ENCODE peak calls at places on chromosomes 11 and 22, in five cellular contexts. One of them, this sample, is unnamed.

GRCh38 chr11:120151536-120151935 is 13.6 kb upstream of the TRIM29 start:
- DNase-seq in AG09309: no peak
- DNase-seq in choroid plexus epithelial cell: no peak
- DNase-seq in osteocyte: no peak
- DNase-seq in fibroblast of lung: peak; percentile 90
- DNase-seq in this sample: no peak

GRCh38 chr11:17277024-17277584 is 565 bp downstream of the NUCB2 start:
- DNase-seq in choroid plexus epithelial cell: peak; percentile 59
- DNase-seq in AG09309: no peak
- DNase-seq in osteocyte: no peak
- DNase-seq in fibroblast of lung: peak; percentile 65
- DNase-seq in this sample: no peak

GRCh38 chr11:132101861-132102260 is 731.4 kb downstream of the NTM start:
- DNase-seq in choroid plexus epithelial cell: peak; percentile 45
- DNase-seq in osteocyte: no peak
- DNase-seq in AG09309: no peak
- DNase-seq in fibroblast of lung: peak; percentile 81
- DNase-seq in this sample: no peak

GRCh38 chr11:57568330-57568766 is 876 bp upstream of the UBE2L6 start:
- DNase-seq in choroid plexus epithelial cell: peak; percentile 82
- DNase-seq in osteocyte: no peak
- DNase-seq in fibroblast of lung: peak; percentile 51
- DNase-seq in AG09309: peak; percentile 14
- DNase-seq in this sample: peak; percentile 91

GRCh38 chr22:21775061-21775460 is 39.5 kb upstream of the YPEL1 start:
- DNase-seq in osteocyte: no peak
- DNase-seq in AG09309: no peak
- DNase-seq in fibroblast of lung: peak; percentile 93
- DNase-seq in choroid plexus epithelial cell: no peak
- DNase-seq in this sample: no peak

GRCh38 chr22:29499852-29500251 is 19.8 kb downstream of the NEFH start:
- DNase-seq in choroid plexus epithelial cell: no peak
- DNase-seq in osteocyte: no peak
- DNase-seq in fibroblast of lung: no peak
- DNase-seq in AG09309: no peak
- DNase-seq in this sample: no peak

GRCh38 chr11:12410006-12410728 is 32.8 kb downstream of the PARVA start:
- DNase-seq in choroid plexus epithelial cell: peak; percentile 60
- DNase-seq in AG09309: no peak
- DNase-seq in osteocyte: no peak
- DNase-seq in fibroblast of lung: peak; percentile 68
- DNase-seq in this sample: no peak

GRCh38 chr11:62555464-62556092 is 9.0 kb upstream of the AHNAK start:
- DNase-seq in AG09309: no peak
- DNase-seq in choroid plexus epithelial cell: peak; percentile 69
- DNase-seq in osteocyte: no peak
- DNase-seq in fibroblast of lung: peak; percentile 48
- DNase-seq in this sample: no peak

GRCh38 chr11:13216019-13217006 is 61.3 kb upstream of the BMAL1 start:
- DNase-seq in AG09309: peak; percentile 90
- DNase-seq in fibroblast of lung: peak; percentile 99
- DNase-seq in osteocyte: peak; percentile 92
- DNase-seq in choroid plexus epithelial cell: peak; percentile 82
- DNase-seq in this sample: no peak

GRCh38 chr11:8577791-8578581 is 16.0 kb downstream of the STK33 start:
- DNase-seq in fibroblast of lung: peak; percentile 29
- DNase-seq in choroid plexus epithelial cell: peak; percentile 25
- DNase-seq in AG09309: no peak
- DNase-seq in osteocyte: no peak
- DNase-seq in this sample: no peak

DNA sequence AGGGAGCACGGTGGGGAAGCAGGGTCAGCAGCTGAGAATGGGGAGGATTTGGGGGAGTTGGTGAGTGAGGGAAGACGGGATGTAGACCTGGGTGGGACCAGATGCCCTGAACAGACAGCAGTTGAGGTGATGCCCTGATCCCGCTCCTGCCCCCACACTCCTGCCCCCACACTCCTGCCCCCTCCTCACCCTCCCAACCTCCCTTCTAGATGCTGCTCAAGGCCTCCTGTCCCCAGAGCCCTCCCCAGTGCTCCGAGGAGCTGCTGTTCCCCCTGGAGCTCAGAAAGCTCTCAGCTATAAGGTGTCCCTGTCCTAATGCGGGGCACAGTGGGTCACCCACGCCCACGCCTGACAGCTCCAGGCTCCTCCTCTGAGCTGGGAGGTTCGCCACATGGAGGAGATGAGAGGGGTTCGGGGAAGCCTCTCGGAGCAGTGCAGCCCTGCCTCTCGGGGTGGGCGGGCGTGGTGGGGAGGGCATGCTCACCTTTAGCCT is 25.1 kb upstream of the TTLL12 start:
- DNase-seq in fibroblast of lung: no peak
- DNase-seq in choroid plexus epithelial cell: no peak
- DNase-seq in AG09309: no peak
- DNase-seq in osteocyte: no peak
- DNase-seq in this sample: no peak
- TF ChIP-seq CTCF in fibroblast of lung: no peak
- TF ChIP-seq CTCF in choroid plexus epithelial cell: no peak
- TF ChIP-seq CTCF in AG09309: no peak
- TF ChIP-seq CTCF in osteocyte: no peak
- TF ChIP-seq CTCF in this sample: no peak

DNA sequence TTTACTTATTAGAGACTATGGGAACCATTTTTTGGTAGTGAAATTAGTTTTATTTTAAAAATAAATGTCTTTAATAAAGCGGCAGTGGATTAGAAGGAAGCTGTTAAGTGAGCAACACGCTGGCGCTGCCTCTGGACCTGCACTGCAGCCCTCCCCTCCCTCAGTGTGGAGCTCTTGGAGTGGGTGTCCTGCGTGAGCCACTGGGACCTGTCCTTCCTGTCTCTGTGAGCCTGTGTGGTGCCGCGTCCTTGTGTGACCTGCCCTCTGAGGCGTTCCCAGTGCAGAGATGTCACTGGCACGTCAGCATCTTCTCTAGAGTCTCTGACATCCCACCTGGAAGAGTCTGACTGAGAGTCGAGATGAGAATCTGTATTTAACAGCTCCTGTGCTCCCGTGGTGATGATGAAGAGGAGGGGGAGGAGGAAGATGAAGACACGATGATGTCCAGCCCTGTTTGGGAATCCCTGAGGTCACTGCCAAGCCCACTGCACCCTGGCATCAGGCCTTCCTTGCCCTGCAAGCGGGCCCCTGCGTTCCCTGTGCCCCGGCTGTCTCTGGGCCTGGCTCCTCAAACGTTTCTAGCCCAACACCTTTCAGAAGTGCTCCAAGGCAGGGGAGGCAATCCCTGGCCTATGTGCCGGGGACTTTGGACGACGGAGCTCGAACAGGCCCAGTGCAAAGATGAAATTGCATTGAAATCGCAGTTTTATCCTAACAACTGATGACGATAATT is 271.8 kb downstream of the TBC1D22A start:
- DNase-seq in osteocyte: no peak
- DNase-seq in fibroblast of lung: no peak
- DNase-seq in AG09309: no peak
- DNase-seq in choroid plexus epithelial cell: no peak
- DNase-seq in this sample: no peak
- TF ChIP-seq CTCF in osteocyte: no peak
- TF ChIP-seq CTCF in fibroblast of lung: no peak
- TF ChIP-seq CTCF in AG09309: no peak
- TF ChIP-seq CTCF in choroid plexus epithelial cell: no peak
- TF ChIP-seq CTCF in this sample: no peak

GRCh38 chr11:111779118-111779517 is 12.9 kb upstream of the PPP2R1B start:
- DNase-seq in AG09309: no peak
- DNase-seq in fibroblast of lung: no peak
- DNase-seq in choroid plexus epithelial cell: no peak
- DNase-seq in osteocyte: no peak
- DNase-seq in this sample: no peak

GRCh38 chr11:111775024-111775710 is 9.0 kb upstream of the PPP2R1B start:
- DNase-seq in osteocyte: no peak
- DNase-seq in fibroblast of lung: peak; percentile 19
- DNase-seq in AG09309: no peak
- DNase-seq in choroid plexus epithelial cell: peak; percentile 50
- DNase-seq in this sample: no peak

GRCh38 chr11:111776398-111777093 is 10.4 kb upstream of the PPP2R1B start:
- DNase-seq in osteocyte: no peak
- DNase-seq in choroid plexus epithelial cell: no peak
- DNase-seq in fibroblast of lung: no peak
- DNase-seq in AG09309: no peak
- DNase-seq in this sample: no peak

GRCh38 chr11:111778047-111778558 is 11.9 kb upstream of the PPP2R1B start:
- DNase-seq in fibroblast of lung: no peak
- DNase-seq in osteocyte: no peak
- DNase-seq in AG09309: no peak
- DNase-seq in choroid plexus epithelial cell: no peak
- DNase-seq in this sample: no peak

GRCh38 chr11:111777094-111778046 is 11.2 kb upstream of the PPP2R1B start:
- DNase-seq in choroid plexus epithelial cell: peak; percentile 93
- DNase-seq in AG09309: peak; percentile 64
- DNase-seq in fibroblast of lung: peak; percentile 67
- DNase-seq in osteocyte: no peak
- DNase-seq in this sample: no peak
- TF ChIP-seq CTCF in choroid plexus epithelial cell: peak; percentile 83
- TF ChIP-seq CTCF in AG09309: peak; percentile 74
- TF ChIP-seq CTCF in fibroblast of lung: peak; percentile 76
- TF ChIP-seq CTCF in osteocyte: peak; percentile 82
- TF ChIP-seq CTCF in this sample: peak; percentile 90

GRCh38 chr11:86784247-86784681 is 16.1 kb upstream of the PRSS23 start:
- DNase-seq in choroid plexus epithelial cell: peak; percentile 28
- DNase-seq in osteocyte: no peak
- DNase-seq in fibroblast of lung: no peak
- DNase-seq in AG09309: peak; percentile 31
- DNase-seq in this sample: no peak

GRCh38 chr11:86782781-86783180 is 17.6 kb upstream of the PRSS23 start:
- DNase-seq in osteocyte: no peak
- DNase-seq in fibroblast of lung: no peak
- DNase-seq in choroid plexus epithelial cell: no peak
- DNase-seq in AG09309: no peak
- DNase-seq in this sample: no peak

GRCh38 chr11:86785576-86785975 is 14.8 kb upstream of the PRSS23 start:
- DNase-seq in choroid plexus epithelial cell: no peak
- DNase-seq in AG09309: peak; percentile 47
- DNase-seq in osteocyte: no peak
- DNase-seq in fibroblast of lung: no peak
- DNase-seq in this sample: no peak

GRCh38 chr11:86787018-86787417 is 13.3 kb upstream of the PRSS23 start:
- DNase-seq in osteocyte: no peak
- DNase-seq in AG09309: no peak
- DNase-seq in choroid plexus epithelial cell: no peak
- DNase-seq in fibroblast of lung: no peak
- DNase-seq in this sample: no peak

DNA sequence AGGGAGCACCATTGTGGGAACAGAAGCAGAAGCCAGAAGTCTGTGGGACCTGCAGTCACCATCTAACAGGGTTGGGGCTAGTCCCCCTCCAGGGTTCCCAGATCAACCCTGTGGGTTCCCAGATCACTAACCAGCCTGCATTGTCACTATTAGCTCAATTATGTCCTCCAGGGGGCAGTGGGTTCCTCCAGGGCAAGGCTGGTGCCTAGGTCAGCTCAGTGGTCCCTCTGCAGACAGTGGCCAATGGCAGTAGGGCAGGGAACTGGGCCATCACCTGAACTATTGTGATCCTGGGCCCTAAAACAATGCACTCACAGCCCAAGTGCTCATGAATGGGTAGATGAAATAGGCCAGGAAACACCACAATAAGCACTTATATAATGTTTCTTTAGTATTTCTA is 18.8 kb upstream of the PRSS23 start:
- DNase-seq in AG09309: no peak
- DNase-seq in osteocyte: no peak
- DNase-seq in fibroblast of lung: no peak
- DNase-seq in choroid plexus epithelial cell: no peak
- DNase-seq in this sample: no peak
- TF ChIP-seq CTCF in AG09309: no peak
- TF ChIP-seq CTCF in osteocyte: no peak
- TF ChIP-seq CTCF in fibroblast of lung: no peak
- TF ChIP-seq CTCF in choroid plexus epithelial cell: no peak
- TF ChIP-seq CTCF in this sample: peak; percentile 21

DNA sequence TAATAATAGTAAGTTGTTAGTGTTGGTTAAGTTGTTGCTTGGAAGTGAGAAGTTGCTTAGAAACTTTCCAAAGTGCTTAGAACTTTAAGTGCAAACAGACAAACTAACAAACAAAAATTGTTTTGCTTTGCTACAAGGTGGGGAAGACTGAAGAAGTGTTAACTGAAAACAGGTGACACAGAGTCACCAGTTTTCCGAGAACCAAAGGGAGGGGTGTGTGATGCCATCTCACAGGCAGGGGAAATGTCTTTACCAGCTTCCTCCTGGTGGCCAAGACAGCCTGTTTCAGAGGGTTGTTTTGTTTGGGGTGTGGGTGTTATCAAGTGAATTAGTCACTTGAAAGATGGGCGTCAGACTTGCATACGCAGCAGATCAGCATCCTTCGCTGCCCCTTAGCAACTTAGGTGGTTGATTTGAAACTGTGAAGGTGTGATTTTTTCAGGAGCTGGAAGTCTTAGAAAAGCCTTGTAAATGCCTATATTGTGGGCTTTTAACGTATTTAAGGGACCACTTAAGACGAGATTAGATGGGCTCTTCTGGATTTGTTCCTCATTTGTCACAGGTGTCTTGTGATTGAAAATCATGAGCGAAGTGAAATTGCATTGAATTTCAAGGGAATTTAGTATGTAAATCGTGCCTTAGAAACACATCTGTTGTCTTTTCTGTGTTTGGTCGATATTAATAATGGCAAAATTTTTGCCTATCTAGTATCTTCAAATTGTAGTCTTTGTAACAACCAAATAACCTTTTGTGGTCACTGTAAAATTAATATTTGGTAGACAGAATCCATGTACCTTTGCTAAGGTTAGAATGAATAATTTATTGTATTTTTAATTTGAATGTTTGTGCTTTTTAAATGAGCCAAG is 2.7 kb downstream of the NEAT1 start:
- DNase-seq in osteocyte: peak; percentile 74
- DNase-seq in fibroblast of lung: peak; percentile 83
- DNase-seq in AG09309: peak; percentile 38
- DNase-seq in choroid plexus epithelial cell: peak; percentile 85
- DNase-seq in this sample: no peak
- TF ChIP-seq CTCF in osteocyte: peak; percentile 8
- TF ChIP-seq CTCF in fibroblast of lung: no peak
- TF ChIP-seq CTCF in AG09309: peak; percentile 18
- TF ChIP-seq CTCF in choroid plexus epithelial cell: no peak
- TF ChIP-seq CTCF in this sample: peak; percentile 54

DNA sequence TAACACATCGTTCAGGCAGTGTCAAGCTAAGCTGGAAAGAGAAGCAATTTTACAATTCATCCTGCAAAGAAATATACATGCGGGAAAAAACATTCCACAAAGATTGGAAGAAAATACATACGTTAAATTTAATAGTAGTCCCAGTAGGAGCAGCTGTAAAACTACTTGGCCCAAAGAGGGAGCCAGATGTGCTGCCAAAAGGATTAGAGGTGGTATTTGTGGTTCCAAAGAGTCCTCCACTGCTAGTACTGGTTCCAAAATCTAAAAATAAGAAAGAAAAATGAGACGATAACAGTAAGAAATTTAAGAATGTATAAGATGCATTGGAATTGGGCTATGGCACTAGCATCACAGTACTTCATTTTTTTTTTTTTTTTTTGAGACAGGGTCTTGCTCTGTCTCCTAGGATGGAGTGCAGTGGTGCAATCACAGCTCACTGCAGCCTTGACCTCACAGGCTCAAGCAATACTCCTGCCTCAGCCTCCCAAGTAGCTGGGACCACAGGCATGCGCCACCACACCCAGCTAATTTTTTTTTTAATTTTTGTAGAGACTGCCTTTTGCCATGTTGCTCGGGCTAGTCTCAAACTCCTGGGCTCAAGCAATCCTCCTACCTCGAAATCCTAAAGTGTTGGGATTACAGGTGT is 21.5 kb downstream of the NUP98 start:
- DNase-seq in AG09309: no peak
- DNase-seq in fibroblast of lung: no peak
- DNase-seq in choroid plexus epithelial cell: no peak
- DNase-seq in osteocyte: no peak
- DNase-seq in this sample: no peak
- TF ChIP-seq CTCF in AG09309: peak; percentile 10
- TF ChIP-seq CTCF in fibroblast of lung: no peak
- TF ChIP-seq CTCF in choroid plexus epithelial cell: peak; percentile 18
- TF ChIP-seq CTCF in osteocyte: no peak
- TF ChIP-seq CTCF in this sample: no peak

This sample was measured in type B pancreatic cell.